ENCODE peak calls at places on chromosomes 3 and 15, in seven cellular contexts. O, H, P, V, G, T and J are unnamed samples.

GRCh38 chr3:58888087-58888486 is 161.7 kb downstream of the CFAP20DC start:
- DNase-seq in H (no peak), V (no peak), P (no peak), O (no peak), G (no peak), T (no peak), J (no peak)

GRCh38 chr3:100254168-100254777 is 6.5 kb upstream of the TBC1D23 start:
- DNase-seq in H (peak; percentile 21), G (peak; percentile 59), O (peak; percentile 81), V (peak; percentile 82), P (no peak), T (no peak), J (peak; percentile 14)

GRCh38 chr3:115659253-115659652 is 35.9 kb downstream of the GAP43 start:
- DNase-seq in H (peak; percentile 6), V (no peak), T (no peak), P (no peak), G (no peak), O (no peak), J (peak; percentile 6)

GRCh38 chr3:43190682-43191081 is 84.8 kb upstream of the POMGNT2 start:
- DNase-seq in T (no peak), G (no peak), H (no peak), V (no peak), P (no peak), O (no peak), J (no peak)

GRCh38 chr3:177150970-177151627 is 46.2 kb downstream of the TBL1XR1 start:
- DNase-seq in P (no peak), H (peak; percentile 22), G (no peak), O (peak; percentile 32), V (no peak), T (no peak), J (peak; percentile 15)

GRCh38 chr3:173371848-173372487 is 25.6 kb upstream of the NLGN1 start:
- DNase-seq in G (peak; percentile 24), O (peak; percentile 31), V (no peak), H (no peak), T (no peak), P (no peak), J (no peak)

GRCh38 chr3:86073799-86074198 is 917.1 kb downstream of the VGLL3 start:
- DNase-seq in H (no peak), O (no peak), T (no peak), G (no peak), V (no peak), P (no peak), J (no peak)

GRCh38 chr15:33724321-33725036 is 243.8 kb upstream of the CHRM5 start:
- DNase-seq in V (no peak), G (no peak), H (no peak), O (peak; percentile 17), P (no peak), T (no peak), J (no peak)

GRCh38 chr3:10354373-10355015 is 33.6 kb upstream of the SEC13 start:
- DNase-seq in V (no peak), P (no peak), O (no peak), T (no peak), H (no peak), G (no peak), J (no peak)

GRCh38 chr3:5181479-5182141 is 5.9 kb upstream of the EDEM1 start:
- DNase-seq in P (no peak), G (no peak), O (no peak), T (no peak), H (peak; percentile 33), V (no peak), J (no peak)

GRCh38 chr3:62755285-62755684 is 119.9 kb downstream of the CADPS start:
- DNase-seq in P (no peak), V (no peak), G (no peak), T (no peak), O (no peak), H (no peak), J (no peak)

GRCh38 chr3:158810823-158811425 is 9.1 kb downstream of the MFSD1 start:
- DNase-seq in P (no peak), G (no peak), O (no peak), H (no peak), V (no peak), T (no peak), J (no peak)

GRCh38 chr15:71386448-71387236 is 271.4 kb downstream of the THSD4 start:
- DNase-seq in G (no peak), O (peak; percentile 22), P (no peak), T (no peak), H (peak; percentile 14), V (no peak), J (no peak)

GRCh38 chr3:69761896-69762789 is 22.9 kb downstream of the MITF start:
- DNase-seq in G (no peak), V (no peak), P (no peak), O (no peak), T (no peak), H (no peak), J (no peak)

GRCh38 chr3:160928183-160928718 is 172.2 kb downstream of the PPM1L start:
- DNase-seq in H (no peak), G (no peak), V (no peak), T (no peak), P (no peak), O (no peak), J (no peak)

GRCh38 chr3:181533811-181534210 is 177.9 kb upstream of the SOX2 start:
- DNase-seq in H (no peak), P (no peak), T (no peak), G (no peak), O (no peak), V (no peak), J (no peak)

GRCh38 chr3:177591371-177591770 is 394.1 kb upstream of the TBL1XR1 start:
- DNase-seq in V (no peak), O (no peak), G (no peak), P (no peak), H (no peak), T (peak; percentile 64), J (no peak)

GRCh38 chr15:72229076-72229946 is 1.7 kb downstream of the PKM start:
- DNase-seq in T (no peak), O (peak; percentile 3), G (no peak), H (peak; percentile 41), P (no peak), V (peak; percentile 65), J (peak; percentile 46)

GRCh38 chr3:144264805-144265204 is 293.2 kb downstream of the DIPK2A start:
- DNase-seq in G (no peak), V (no peak), H (no peak), O (no peak), P (no peak), T (no peak), J (no peak)

GRCh38 chr15:69749274-69749673 is 296.7 kb downstream of the RPLP1 start:
- DNase-seq in H (no peak), V (no peak), T (no peak), G (no peak), O (no peak), P (no peak), J (no peak)

GRCh38 chr3:134652886-134653630 is 2.2 kb upstream of the KY start:
- DNase-seq in O (no peak), G (no peak), T (no peak), V (no peak), H (no peak), P (no peak), J (no peak)
- H3K27me3 ChIP-seq in O (peaks cover 50% of the 10 kb centered on the region), G (no peaks in the 10 kb centered on the region), T (no peaks in the 10 kb centered on the region), V (no peaks in the 10 kb centered on the region), H (no peaks in the 10 kb centered on the region), P (no peaks in the 10 kb centered on the region), J (no peaks in the 10 kb centered on the region)

DNA sequence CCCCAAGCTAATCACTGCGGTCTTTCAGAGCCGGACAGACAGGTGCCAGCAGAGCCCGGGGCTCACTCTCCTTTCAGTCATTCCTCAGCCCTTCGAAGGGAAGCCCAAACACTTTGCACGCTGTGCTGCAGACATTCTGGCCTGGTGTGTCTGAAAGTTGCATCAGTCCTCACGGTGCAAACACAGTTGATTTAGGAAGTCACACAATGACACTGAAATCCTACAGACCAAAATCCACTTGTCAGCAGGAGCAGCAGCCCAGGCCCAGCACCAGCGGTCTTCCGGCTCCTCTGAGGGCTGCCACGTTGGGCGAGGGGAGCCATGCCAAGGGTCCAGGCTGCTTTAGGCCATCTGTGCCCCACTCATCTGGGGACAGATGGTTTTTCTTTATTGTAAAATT is 61.6 kb downstream of the RGMA start:
- DNase-seq in G (no peak), H (no peak), V (peak; percentile 74), O (no peak), P (no peak), T (no peak), J (peak; percentile 13)
- H3K27ac ChIP-seq in G (peak overlapping the region; percentile 77), H (no peak overlapping the region), V (peak overlapping the region; percentile 84), O (peak overlapping the region; percentile 58), P (no peak overlapping the region), T (peak overlapping the region; percentile 18), J (no peak overlapping the region)

GRCh38 chr15:56369234-56369633 is 4.0 kb downstream of the TEX9 start:
- DNase-seq in V (no peak), H (no peak), T (no peak), G (no peak), O (no peak), P (no peak), J (no peak)
- H3K4me1 ChIP-seq in V (no peaks in the 10 kb centered on the region), H (peaks cover 14% of the 10 kb centered on the region), T (no peaks in the 10 kb centered on the region), G (peaks cover 14% of the 10 kb centered on the region), O (peaks cover 9% of the 10 kb centered on the region), P (no peaks in the 10 kb centered on the region), J (no peaks in the 10 kb centered on the region)

DNA sequence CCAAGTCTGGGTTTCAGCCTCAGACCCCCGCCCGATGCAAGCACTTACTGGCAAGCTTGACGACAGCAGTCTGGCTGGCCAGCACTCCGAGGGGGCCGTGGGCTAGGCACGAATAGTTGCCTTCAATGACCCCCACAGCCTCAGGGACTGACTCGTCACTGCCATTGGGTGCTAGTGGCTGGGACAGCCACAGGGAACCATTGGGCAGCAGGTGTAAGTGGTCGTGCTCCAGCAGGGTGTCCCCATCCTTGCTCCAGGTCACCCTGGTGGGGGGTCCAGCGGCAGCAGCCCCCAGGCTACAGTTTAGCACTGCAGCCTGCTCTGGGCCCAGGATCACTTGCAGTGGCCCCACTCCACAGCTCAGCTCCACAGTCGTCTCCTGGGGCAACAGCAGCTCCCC is 11.8 kb downstream of the IGDCC4 start:
- DNase-seq in G (no peak), V (no peak), H (no peak), P (no peak), T (no peak), O (no peak), J (no peak)
- H3K27me3 ChIP-seq in G (no peaks in the 10 kb centered on the region), V (no peaks in the 10 kb centered on the region), H (no peaks in the 10 kb centered on the region), P (no peaks in the 10 kb centered on the region), T (peaks cover 5% of the 10 kb centered on the region), O (peaks cover 20% of the 10 kb centered on the region), J (no peaks in the 10 kb centered on the region)

DNA sequence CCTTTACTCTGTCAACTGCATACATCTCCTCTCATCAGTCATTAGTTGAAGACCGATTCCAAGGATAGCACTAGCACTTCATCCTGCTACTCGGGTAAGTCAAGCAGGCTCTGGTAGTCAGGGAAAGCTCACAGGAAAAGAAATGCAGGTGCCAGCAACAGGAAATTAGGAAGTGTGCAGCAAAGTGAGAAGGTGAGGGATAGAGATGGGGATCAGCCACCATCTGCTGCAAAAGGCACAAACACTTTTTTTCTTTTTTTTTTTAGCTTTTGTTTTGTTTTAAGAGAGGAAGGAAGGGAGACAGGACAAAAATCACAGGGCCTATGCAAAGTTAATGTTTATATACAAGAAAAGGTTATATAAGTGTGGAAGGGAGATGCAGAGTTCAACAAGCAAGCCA is 9.0 kb upstream of the BTLA start:
- DNase-seq in T (no peak), O (no peak), H (no peak), P (no peak), V (no peak), G (no peak), J (no peak)
- H3K27ac ChIP-seq in T (no peak overlapping the region), O (no peak overlapping the region), H (no peak overlapping the region), P (no peak overlapping the region), V (no peak overlapping the region), G (no peak overlapping the region), J (no peak overlapping the region)